ENCODE peak calls at places on chromosomes 2 and 18, in four cellular contexts. X is B cell, T is GM23338, D is brain microvascular endothelial cell. S is an unnamed sample.

GRCh38 chr2:96090181-96090500 is 26.2 kb downstream of the ADRA2B start:
- DNase-seq in X (no peak), T (no peak), D (no peak), S (no peak)

GRCh38 chr2:8662239-8662879 is 19.5 kb upstream of the ID2 start:
- DNase-seq in X (no peak), T (no peak), D (no peak), S (no peak)

GRCh38 chr18:13397504-13398163 is 179.1 kb downstream of the LDLRAD4 start:
- DNase-seq in X (no peak), T (no peak), D (no peak), S (no peak)

GRCh38 chr2:230714122-230714453 is 1.4 kb downstream of the CAB39 start:
- DNase-seq in X (peak), T (peak), D (peak), S (peak)

GRCh38 chr2:3459185-3460015 is 59.9 kb downstream of the ADI1 start:
- DNase-seq in X (no peak), T (peak), D (no peak), S (no peak)

GRCh38 chr2:20065885-20066602 is 14.6 kb upstream of the LAPTM4A start:
- DNase-seq in X (no peak), T (no peak), D (peak), S (no peak)

GRCh38 chr18:4455113-4455811 is at the start of gene DLGAP1:
- DNase-seq in X (peak), T (peak), D (peak), S (peak)

GRCh38 chr2:128450211-128451015 is 131.7 kb upstream of the HS6ST1 start:
- DNase-seq in X (no peak), T (no peak), D (no peak), S (no peak)

GRCh38 chr2:234135750-234136221 is 85.3 kb downstream of the SPP2 start:
- DNase-seq in X (peak), T (peak), D (peak), S (peak)

GRCh38 chr18:61216086-61216485 is 117.1 kb upstream of the CDH20 start:
- DNase-seq in X (no peak), T (no peak), D (no peak), S (no peak)

GRCh38 chr2:68901199-68901515 is 30.0 kb upstream of the BMP10 start:
- DNase-seq in X (no peak), T (peak), D (no peak), S (no peak)

GRCh38 chr2:99187011-99187410 is 6.0 kb downstream of the MRPL30 start:
- DNase-seq in X (no peak), T (no peak), D (no peak), S (no peak)

GRCh38 chr2:224101820-224102630 is 62.9 kb upstream of the SERPINE2 start:
- DNase-seq in X (no peak), T (no peak), D (peak), S (no peak)

GRCh38 chr18:51191139-51191717 is 6.3 kb downstream of the MEX3C start:
- DNase-seq in X (no peak), T (no peak), D (no peak), S (no peak)

GRCh38 chr2:222290691-222291484 is 7.9 kb downstream of the PAX3 start:
- DNase-seq in X (no peak), T (peak), D (no peak), S (peak)

GRCh38 chr2:219476605-219477578 is 21.8 kb upstream of the GMPPA start:
- DNase-seq in X (no peak), T (peak), D (no peak), S (no peak)

GRCh38 chr18:44568986-44569385 is 111.7 kb upstream of the SETBP1 start:
- DNase-seq in X (no peak), T (no peak), D (no peak), S (no peak)

GRCh38 chr2:216633616-216634316 is 546 bp downstream of the IGFBP2 start:
- DNase-seq in X (no peak), T (peak), D (no peak), S (peak)

GRCh38 chr2:70044290-70045040 is 42.8 kb upstream of the PCBP1 start:
- DNase-seq in X (no peak), T (no peak), D (no peak), S (no peak)

GRCh38 chr2:121866789-121867188 is 111.3 kb downstream of the TSN start:
- DNase-seq in X (no peak), T (no peak), D (peak), S (no peak)

GRCh38 chr2:41717883-41718282 is 329.9 kb upstream of the PKDCC start:
- DNase-seq in X (no peak), T (no peak), D (no peak), S (no peak)

GRCh38 chr2:218186355-218186766 is 19.6 kb upstream of the CXCR1 start:
- DNase-seq in X (peak), T (peak), D (peak), S (peak)

GRCh38 chr2:61799054-61799453 is 54.8 kb downstream of the FAM161A start:
- DNase-seq in X (no peak), T (no peak), D (no peak), S (no peak)

DNA sequence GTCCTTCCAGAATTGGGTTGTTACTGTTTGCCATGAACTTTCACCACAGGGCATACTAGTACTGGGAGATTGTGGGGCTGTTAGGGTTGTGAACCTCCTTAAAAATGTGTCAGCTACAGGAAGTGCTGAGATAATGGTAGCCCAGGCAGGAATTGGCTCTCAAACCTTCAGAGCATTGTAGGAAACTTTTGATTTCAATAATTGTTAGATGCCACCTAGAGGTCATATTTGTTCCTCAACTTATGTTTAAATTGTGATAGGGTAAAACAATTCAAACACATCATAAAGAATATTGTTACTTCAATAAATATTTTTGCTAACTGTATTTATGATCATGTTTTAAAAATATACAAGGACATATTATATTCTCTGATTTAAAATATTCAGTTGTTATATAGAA is 594.6 kb downstream of the ADCYAP1 start:
- DNase-seq in X (no peak), T (no peak), D (no peak), S (no peak)
- TF ChIP-seq CTCF in X (no peak), T (peak), D (no peak), S (no peak)

DNA sequence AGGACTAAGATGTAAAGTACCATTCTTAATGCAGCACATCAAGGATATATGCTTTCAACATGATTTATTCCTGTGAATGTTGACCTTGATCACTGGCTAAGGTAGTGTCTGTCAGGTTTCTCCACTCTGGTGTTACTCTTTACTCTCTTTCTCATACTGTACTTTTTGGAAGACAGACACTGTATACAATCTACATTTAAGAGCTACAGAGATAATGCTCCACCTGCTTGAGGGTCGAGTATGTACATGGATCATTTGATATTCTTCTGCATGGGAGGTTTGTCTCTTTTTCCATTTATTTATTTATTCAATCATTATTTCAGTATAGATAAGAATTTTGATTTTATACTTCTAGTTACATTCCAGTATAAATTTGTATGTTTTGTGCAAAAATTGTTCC is 199.5 kb upstream of the RGPD4 start:
- DNase-seq in X (no peak), T (peak), D (peak), S (no peak)
- TF ChIP-seq CTCF in X (no peak), T (peak), D (no peak), S (no peak)

DNA sequence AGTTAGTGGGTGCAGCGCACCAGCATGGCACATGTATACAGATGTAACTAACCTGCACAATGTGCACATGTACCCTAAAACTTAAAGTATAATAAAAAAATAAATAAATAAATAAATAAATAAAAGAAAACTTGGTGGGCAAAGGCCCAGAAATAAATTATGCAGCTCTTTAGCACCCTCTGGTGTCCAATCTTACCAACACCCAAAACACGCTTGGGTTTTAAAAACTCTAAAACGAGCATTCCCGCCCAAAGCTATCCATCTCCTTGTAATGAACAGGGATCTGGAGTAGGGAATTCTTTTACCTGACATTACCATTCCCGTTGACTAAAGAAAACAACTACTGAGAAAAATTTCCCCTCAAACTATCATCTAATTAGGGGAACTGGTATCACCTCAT is 2005.9 kb upstream of the CELF4 start:
- DNase-seq in X (no peak), T (peak), D (peak), S (peak)
- TF ChIP-seq CTCF in X (peak), T (peak), D (peak), S (peak)

GRCh38 chr2:201675454-201675853 is 23.0 kb downstream of the MPP4 start:
- DNase-seq in X (no peak), T (no peak), D (no peak), S (no peak)

GRCh38 chr2:201678442-201678841 is 20.0 kb downstream of the MPP4 start:
- DNase-seq in X (no peak), T (peak), D (no peak), S (no peak)

GRCh38 chr2:201674794-201675193 is 23.6 kb downstream of the MPP4 start:
- DNase-seq in X (no peak), T (no peak), D (no peak), S (no peak)

DNA sequence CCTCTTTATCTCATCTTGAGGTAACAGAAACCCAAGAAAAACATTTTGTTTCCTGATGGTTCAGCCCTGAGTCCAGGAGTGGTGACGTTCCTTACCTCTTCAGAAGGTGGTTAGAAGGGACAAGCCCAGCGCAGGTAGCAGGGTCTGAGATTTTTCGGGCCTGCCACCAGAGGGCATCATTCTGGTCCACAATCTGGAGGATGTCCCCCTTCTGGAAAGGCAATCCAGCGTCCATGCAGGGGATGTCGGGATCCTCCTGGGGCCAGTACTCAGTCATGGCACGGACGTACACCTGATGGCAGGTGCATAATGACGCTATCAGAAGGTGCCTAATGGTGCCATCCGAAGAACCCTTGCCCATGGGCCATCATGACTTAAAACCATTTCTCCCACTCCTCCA is 17.7 kb downstream of the MPP4 start:
- DNase-seq in X (no peak), T (peak), D (no peak), S (peak)
- TF ChIP-seq CTCF in X (peak), T (peak), D (peak), S (peak)

GRCh38 chr18:25726278-25726677 is 364.1 kb downstream of the SS18 start:
- DNase-seq in X (no peak), T (peak), D (peak), S (no peak)
- TF ChIP-seq CTCF in X (no peak), T (no peak), D (peak), S (no peak)

DNA sequence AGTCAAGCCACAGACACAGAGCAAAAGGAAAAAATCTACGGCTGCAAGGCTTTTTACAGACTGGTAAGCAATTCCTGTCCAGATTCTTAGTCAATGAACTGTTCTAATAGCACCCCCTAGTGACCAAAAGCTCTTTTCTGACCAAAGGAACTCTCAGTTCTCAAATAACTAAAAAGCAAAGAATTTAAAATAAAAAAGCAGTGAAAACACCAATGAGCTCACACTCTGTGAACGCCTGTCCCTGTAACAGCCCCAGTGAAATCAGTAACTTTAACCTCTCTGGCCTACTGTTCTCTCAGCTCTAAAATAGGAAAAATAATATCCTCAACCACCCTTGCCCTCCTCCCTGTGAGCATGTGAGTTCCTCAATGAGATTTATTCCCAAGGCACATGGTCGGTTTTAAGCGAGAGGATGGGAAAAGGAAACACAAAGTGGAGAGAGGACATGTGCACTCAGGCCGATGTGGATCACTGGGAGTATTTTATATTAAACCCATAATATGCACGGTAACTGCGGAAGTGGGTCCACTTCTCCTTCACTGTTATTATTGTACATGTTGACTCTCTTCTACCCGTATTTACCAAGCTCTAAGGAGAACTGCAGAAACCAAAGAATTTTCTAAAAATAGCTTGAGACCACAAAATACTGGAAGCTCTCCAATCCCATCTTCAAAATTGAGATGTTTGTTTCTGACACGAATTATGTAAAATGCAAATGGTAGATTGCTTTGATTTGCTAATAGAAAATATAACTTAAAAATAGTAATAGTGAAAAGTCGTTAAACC is 128.5 kb downstream of the STK39 start:
- DNase-seq in X (peak), T (peak), D (peak), S (peak)
- TF ChIP-seq CTCF in X (peak), T (peak), D (peak), S (peak)

DNA sequence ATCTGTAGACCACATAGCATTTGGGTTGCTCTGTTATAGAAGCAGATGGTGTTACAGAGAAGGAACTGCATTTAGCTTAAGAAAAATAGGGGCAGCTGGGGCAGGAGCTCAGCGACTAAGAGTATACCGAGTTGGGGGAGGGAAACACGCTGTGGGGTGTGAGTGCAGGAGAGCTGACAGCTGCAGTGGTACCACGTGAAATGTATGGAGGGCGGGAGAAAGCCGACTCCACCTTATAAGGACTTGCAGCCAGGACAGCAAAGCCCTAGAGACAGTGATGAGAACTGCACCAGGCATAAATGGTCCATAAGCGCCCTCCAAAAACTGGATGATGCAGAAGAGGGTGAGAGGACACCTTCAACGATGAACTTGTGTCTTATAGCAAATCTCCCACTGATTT is 237.6 kb downstream of the PRKCE start:
- DNase-seq in X (peak), T (peak), D (no peak), S (peak)
- TF ChIP-seq CTCF in X (peak), T (peak), D (peak), S (peak)

GRCh38 chr2:59182249-59182648 is 941.1 kb upstream of the FANCL start:
- DNase-seq in X (no peak), T (peak), D (peak), S (no peak)
- TF ChIP-seq CTCF in X (peak), T (peak), D (peak), S (peak)

DNA sequence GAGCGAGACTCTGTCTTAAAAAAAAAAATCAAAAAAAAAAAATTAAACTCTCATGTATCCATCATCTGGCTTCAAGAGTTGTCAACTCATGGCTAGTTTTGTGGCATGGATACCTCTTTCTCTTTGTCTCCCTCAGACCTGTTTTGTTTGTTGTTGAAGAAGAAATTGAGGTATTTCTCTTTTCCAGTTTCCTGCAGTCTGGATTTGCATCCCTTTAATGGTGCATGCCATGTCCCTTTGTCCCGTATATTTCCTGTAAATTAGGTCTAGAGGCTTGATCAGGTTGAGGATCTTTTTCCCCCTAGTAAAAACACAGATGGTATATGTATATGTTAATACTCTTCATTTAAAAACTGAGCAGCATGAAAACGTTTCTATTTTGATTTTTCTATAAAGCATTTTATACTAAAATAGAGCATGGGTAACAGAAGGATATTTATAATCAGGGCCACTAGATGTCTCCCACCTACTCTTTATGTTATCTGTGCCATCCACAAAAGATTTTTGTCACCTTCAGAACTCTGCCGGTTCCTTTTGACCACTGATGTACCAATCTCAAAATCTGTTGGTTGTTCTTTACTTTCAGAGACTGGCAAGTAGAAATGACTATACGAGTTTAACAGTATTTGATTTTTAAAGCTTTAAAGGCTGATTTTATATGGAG is 80.1 kb downstream of the GALNT1 start:
- DNase-seq in X (peak), T (peak), D (no peak), S (peak)
- TF ChIP-seq CTCF in X (no peak), T (peak), D (peak), S (peak)

S was measured in GM13977.